ENCODE peak calls at places on chromosome 12, in ten cellular contexts. S is lower lobe of right lung, A is heart right ventricle, K is H9, H is tibial artery, D is H1, I is AG04450, P is uterus, Q is cardiac muscle cell, R is foreskin fibroblast. X is an unnamed sample.

GRCh38 chr12:54413284-54414190 is 5.5 kb downstream of the ITGA5 start:
- DNase-seq in S (peak; percentile 83), A (peak; percentile 57), K (no peak), H (peak; percentile 83), D (no peak), I (no peak), P (no peak), Q (no peak), R (no peak), X (peak; percentile 89)

GRCh38 chr12:121964813-121965643 is 46.6 kb downstream of the CFAP251 start:
- DNase-seq in S (no peak), A (no peak), K (no peak), H (no peak), D (no peak), I (no peak), P (no peak), Q (no peak), R (peak; percentile 76), X (peak; percentile 84)

GRCh38 chr12:124361074-124361965 is 66.4 kb downstream of the RFLNA start:
- DNase-seq in S (no peak), A (no peak), K (no peak), H (no peak), D (no peak), I (no peak), P (no peak), Q (no peak), R (peak; percentile 43), X (no peak)

GRCh38 chr12:122503783-122504590 is 3.3 kb upstream of the ZCCHC8 start:
- DNase-seq in S (no peak), A (no peak), K (no peak), H (no peak), D (no peak), I (no peak), P (no peak), Q (no peak), R (no peak), X (no peak)

GRCh38 chr12:570237-570925 is 92.9 kb downstream of the NINJ2 start:
- DNase-seq in S (peak; percentile 75), A (peak; percentile 82), K (peak; percentile 89), H (peak; percentile 93), D (no peak), I (peak; percentile 54), P (peak; percentile 80), Q (peak; percentile 35), R (peak; percentile 96), X (no peak)

GRCh38 chr12:99600388-99600787 is 47.2 kb upstream of the GARIN6 start:
- DNase-seq in S (no peak), A (no peak), K (no peak), H (no peak), D (no peak), I (no peak), P (no peak), Q (no peak), R (no peak), X (no peak)

GRCh38 chr12:32662665-32663064 is 16.4 kb upstream of the DNM1L start:
- DNase-seq in S (no peak), A (no peak), K (no peak), H (no peak), D (no peak), I (no peak), P (no peak), Q (no peak), R (no peak), X (no peak)

GRCh38 chr12:79643821-79644220 is 46.9 kb downstream of the PAWR start:
- DNase-seq in S (no peak), A (no peak), K (no peak), H (no peak), D (no peak), I (no peak), P (no peak), Q (no peak), R (no peak), X (no peak)

GRCh38 chr12:113236539-113237354 is 15.5 kb downstream of the TPCN1 start:
- DNase-seq in S (no peak), A (no peak), K (no peak), H (peak; percentile 64), D (no peak), I (no peak), P (no peak), Q (no peak), R (no peak), X (no peak)

GRCh38 chr12:55738113-55739024 is 4.6 kb upstream of the GDF11 start:
- DNase-seq in S (peak; percentile 85), A (peak; percentile 75), K (peak; percentile 97), H (peak; percentile 87), D (no peak), I (no peak), P (peak; percentile 90), Q (peak; percentile 91), R (peak; percentile 95), X (peak; percentile 97)

GRCh38 chr12:11499802-11500201 is 104.4 kb upstream of the PRB2 start:
- DNase-seq in S (no peak), A (no peak), K (peak; percentile 46), H (no peak), D (no peak), I (no peak), P (no peak), Q (no peak), R (no peak), X (no peak)

GRCh38 chr12:114744696-114745095 is 60.7 kb upstream of the TBX3 start:
- DNase-seq in S (no peak), A (no peak), K (no peak), H (no peak), D (no peak), I (peak; percentile 84), P (peak; percentile 21), Q (no peak), R (peak; percentile 82), X (no peak)

GRCh38 chr12:82627799-82628198 is 58.9 kb upstream of the TMTC2 start:
- DNase-seq in S (no peak), A (no peak), K (peak; percentile 46), H (no peak), D (no peak), I (no peak), P (no peak), Q (peak; percentile 24), R (peak; percentile 51), X (peak; percentile 45)

GRCh38 chr12:75923964-75924666 is 107.5 kb downstream of the PHLDA1 start:
- DNase-seq in S (no peak), A (no peak), K (no peak), H (no peak), D (no peak), I (no peak), P (no peak), Q (no peak), R (peak; percentile 63), X (no peak)

GRCh38 chr12:103994235-103994634 is 28.6 kb downstream of the TDG start:
- DNase-seq in S (no peak), A (no peak), K (no peak), H (no peak), D (no peak), I (no peak), P (no peak), Q (no peak), R (no peak), X (no peak)

GRCh38 chr12:2678416-2678815 is 116.4 kb upstream of the FKBP4 start:
- DNase-seq in S (no peak), A (no peak), K (peak; percentile 25), H (no peak), D (no peak), I (no peak), P (no peak), Q (no peak), R (no peak), X (no peak)

DNA sequence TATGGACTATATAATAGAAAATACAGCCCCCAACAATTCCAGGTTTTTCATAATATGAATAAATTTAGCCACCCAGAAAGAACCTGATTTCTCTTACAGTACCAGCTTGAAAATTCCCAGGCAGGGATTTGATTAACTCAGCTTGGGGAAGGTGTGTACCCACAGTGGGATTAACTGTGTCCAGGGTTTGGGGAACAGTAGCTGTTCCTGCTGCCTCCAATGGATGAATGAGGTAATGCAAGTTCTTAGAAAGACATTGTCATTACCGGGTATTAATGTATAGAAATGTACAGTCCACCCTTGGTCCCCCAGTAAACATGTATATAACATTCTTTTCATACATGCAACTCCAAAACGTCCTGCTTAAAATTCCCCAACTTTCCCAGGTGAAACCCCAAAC is 115.6 kb downstream of the LRIG3 start:
- DNase-seq in S (no peak), A (no peak), K (no peak), H (no peak), D (no peak), I (no peak), P (no peak), Q (no peak), R (peak; percentile 16), X (peak; percentile 34)
- TF ChIP-seq CTCF in S (no peak), A (peak; percentile 30), K (peak; percentile 62), H (no peak), D (peak; percentile 16), I (peak; percentile 33), P (no peak), Q (peak; percentile 44), R (peak; percentile 5), X (peak; percentile 58)

GRCh38 chr12:25960176-25960575 is 1.7 kb downstream of the RASSF8 start:
- DNase-seq in S (no peak), A (no peak), K (no peak), H (no peak), D (no peak), I (no peak), P (no peak), Q (peak; percentile 35), R (peak; percentile 60), X (peak; percentile 28)
- TF ChIP-seq CTCF in S (no peak), A (no peak), K (peak; percentile 32), H (no peak), D (peak; percentile 12), I (peak; percentile 38), P (no peak), Q (peak; percentile 32), R (peak; percentile 13), X (peak; percentile 40)

GRCh38 chr12:132218915-132219314 is 74.7 kb downstream of the NOC4L start:
- DNase-seq in S (no peak), A (no peak), K (peak; percentile 83), H (no peak), D (no peak), I (no peak), P (no peak), Q (peak; percentile 42), R (peak; percentile 15), X (peak; percentile 72)
- TF ChIP-seq CTCF in S (peak; percentile 27), A (peak; percentile 34), K (peak; percentile 62), H (peak; percentile 22), D (peak; percentile 46), I (peak; percentile 19), P (peak; percentile 16), Q (peak; percentile 15), R (no peak), X (peak; percentile 68)

DNA sequence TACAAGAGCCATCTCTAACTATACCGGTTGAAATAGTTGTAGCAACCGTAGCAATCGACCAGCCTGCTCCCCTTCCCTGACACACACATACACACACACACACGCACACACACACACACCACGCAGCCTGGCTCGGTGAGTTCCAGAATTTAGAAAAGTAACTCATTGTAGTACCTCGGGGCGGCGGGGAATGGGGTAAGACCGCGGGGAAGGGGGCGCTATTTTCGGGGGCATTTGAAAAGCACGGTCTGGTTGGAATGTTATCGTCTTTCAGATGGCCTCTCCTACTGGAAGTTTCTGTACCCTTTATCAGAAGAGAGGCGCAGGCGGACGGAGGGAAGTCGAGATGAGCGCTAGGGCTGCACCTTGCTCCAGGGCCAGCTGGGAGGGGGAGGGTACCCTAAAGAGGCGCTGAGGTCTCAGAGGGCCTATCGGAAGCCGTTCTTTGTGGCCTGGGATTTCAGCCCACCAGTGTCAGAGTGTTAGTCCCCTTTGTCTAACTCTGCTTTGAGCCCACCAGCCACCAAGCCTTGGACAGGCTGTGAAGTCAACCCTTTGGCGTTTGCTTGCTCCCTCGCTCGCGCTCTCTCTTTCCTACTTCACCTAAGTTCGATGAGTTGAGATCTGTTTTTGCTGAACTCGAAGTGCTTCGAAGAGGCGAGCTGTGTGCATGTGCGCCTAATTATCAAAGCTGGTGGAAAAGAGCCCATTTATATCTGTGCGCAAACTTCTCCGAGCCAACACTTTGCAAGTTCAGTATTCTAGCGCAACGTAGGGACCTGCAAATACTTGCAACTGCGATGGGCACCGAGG is 844 bp downstream of the COL2A1 start:
- DNase-seq in S (no peak), A (no peak), K (peak; percentile 49), H (no peak), D (no peak), I (no peak), P (no peak), Q (peak; percentile 45), R (peak; percentile 36), X (peak; percentile 29)
- TF ChIP-seq CTCF in S (no peak), A (no peak), K (peak; percentile 21), H (no peak), D (peak; percentile 5), I (peak; percentile 1), P (no peak), Q (peak; percentile 3), R (no peak), X (peak; percentile 27)

X was measured in A673.